ENCODE peak calls at places on chromosome 2, in six cellular contexts. S, X, W, V, R and C are unnamed samples.

GRCh38 chr2:55550368-55551102 is 31.0 kb downstream of the CFAP36 start:
- DNase-seq in V (peak), S (no peak), X (peak), W (peak), R (no peak), C (no peak)

GRCh38 chr2:185127412-185127811 is 529.1 kb downstream of the ZNF804A start:
- DNase-seq in X (no peak), V (peak), W (no peak), R (no peak), S (no peak), C (no peak)

GRCh38 chr2:170088776-170089175 is 89.2 kb upstream of the MYO3B start:
- DNase-seq in V (no peak), R (no peak), S (no peak), X (no peak), W (no peak), C (no peak)

GRCh38 chr2:134677866-134678774 is 40.7 kb downstream of the TMEM163 start:
- DNase-seq in W (no peak), X (no peak), S (no peak), R (no peak), V (no peak), C (no peak)

GRCh38 chr2:149098722-149099121 is 60.2 kb downstream of the LYPD6B start:
- DNase-seq in R (no peak), V (peak), S (no peak), W (no peak), X (peak), C (no peak)

GRCh38 chr2:148896116-148896515 is 21.1 kb downstream of the KIF5C start:
- DNase-seq in S (no peak), V (no peak), R (no peak), X (no peak), W (no peak), C (no peak)

GRCh38 chr2:70141754-70142589 is 48.8 kb downstream of the C2orf42 start:
- DNase-seq in V (no peak), W (no peak), S (peak), X (peak), R (peak), C (peak)

GRCh38 chr2:39435254-39435653 is 1.8 kb downstream of the MAP4K3 start:
- DNase-seq in X (no peak), S (no peak), R (no peak), V (no peak), W (no peak), C (no peak)

GRCh38 chr2:102585704-102586404 is 33.5 kb upstream of the SLC9A2 start:
- DNase-seq in V (peak), S (no peak), W (no peak), R (no peak), X (no peak), C (no peak)

GRCh38 chr2:18266188-18266587 is 294.3 kb downstream of the RDH14 start:
- DNase-seq in W (no peak), R (no peak), X (no peak), S (no peak), V (no peak), C (no peak)

GRCh38 chr2:96541753-96542152 is 5.2 kb downstream of the ARID5A start:
- DNase-seq in V (no peak), S (no peak), W (no peak), R (no peak), X (no peak), C (no peak)

GRCh38 chr2:36771671-36772070 is 75.2 kb downstream of the VIT start:
- DNase-seq in X (no peak), V (no peak), W (no peak), R (no peak), S (no peak), C (no peak)

GRCh38 chr2:128421861-128422311 is 103.2 kb upstream of the HS6ST1 start:
- DNase-seq in X (no peak), S (no peak), V (no peak), R (no peak), W (no peak), C (peak)